ENCODE peak calls at places on chromosome 6, in six cellular contexts. M, Q, B, N, Z and S are unnamed samples.

GRCh38 chr6:111663232-111663631 is 57.6 kb upstream of the TRAF3IP2 start:
- DNase-seq in M (no peak), Q (no peak), B (no peak), N (no peak), Z (no peak), S (peak; percentile 16)

GRCh38 chr6:44016131-44016870 is 111.0 kb downstream of the MRPL14 start:
- DNase-seq in M (no peak), Q (no peak), B (no peak), N (peak; percentile 75), Z (no peak), S (no peak)

GRCh38 chr6:87277123-87277522 is 45.3 kb upstream of the SMIM8 start:
- DNase-seq in M (peak; percentile 23), Q (no peak), B (no peak), N (peak; percentile 15), Z (no peak), S (no peak)

GRCh38 chr6:105545947-105546710 is 143.2 kb upstream of the PREP start:
- DNase-seq in M (no peak), Q (no peak), B (no peak), N (peak; percentile 63), Z (no peak), S (no peak)

GRCh38 chr6:6730831-6731230 is 142.3 kb downstream of the LY86 start:
- DNase-seq in M (peak; percentile 43), Q (no peak), B (no peak), N (peak; percentile 94), Z (no peak), S (no peak)

GRCh38 chr6:55713411-55713810 is 134.4 kb upstream of the HMGCLL1 start:
- DNase-seq in M (no peak), Q (no peak), B (no peak), N (peak; percentile 85), Z (no peak), S (no peak)

GRCh38 chr6:152295346-152295745 is 341.8 kb downstream of the SYNE1 start:
- DNase-seq in M (no peak), Q (no peak), B (no peak), N (peak; percentile 99), Z (no peak), S (no peak)

GRCh38 chr6:12969933-12970332 is 253.4 kb downstream of the PHACTR1 start:
- DNase-seq in M (no peak), Q (no peak), B (no peak), N (no peak), Z (no peak), S (no peak)

GRCh38 chr6:156718647-156719394 is 58.4 kb upstream of the ARID1B start:
- DNase-seq in M (no peak), Q (no peak), B (peak; percentile 82), N (peak; percentile 55), Z (peak; percentile 69), S (peak; percentile 14)

GRCh38 chr6:96520851-96521115 is 823 bp upstream of the UFL1 start:
- DNase-seq in M (no peak), Q (no peak), B (no peak), N (no peak), Z (no peak), S (no peak)

GRCh38 chr6:44115866-44116265 is 11.4 kb downstream of the MRPL14 start:
- DNase-seq in M (peak; percentile 41), Q (no peak), B (no peak), N (peak; percentile 37), Z (no peak), S (no peak)

GRCh38 chr6:157066781-157067491 is 256.4 kb downstream of the TMEM242 start:
- DNase-seq in M (peak; percentile 38), Q (no peak), B (no peak), N (peak; percentile 29), Z (no peak), S (no peak)

GRCh38 chr6:98841589-98842488 is 7.5 kb downstream of the POU3F2 start:
- DNase-seq in M (no peak), Q (no peak), B (no peak), N (no peak), Z (no peak), S (no peak)

GRCh38 chr6:144675231-144675861 is 390.2 kb downstream of the UTRN start:
- DNase-seq in M (peak; percentile 17), Q (no peak), B (no peak), N (peak; percentile 52), Z (no peak), S (peak; percentile 69)

GRCh38 chr6:52497652-52498408 is 77.7 kb downstream of the EFHC1 start:
- DNase-seq in M (no peak), Q (no peak), B (no peak), N (peak; percentile 58), Z (no peak), S (peak; percentile 72)

GRCh38 chr6:28597217-28597835 is 71.6 kb downstream of the GPX5 start:
- DNase-seq in M (peak; percentile 48), Q (no peak), B (no peak), N (peak; percentile 68), Z (peak; percentile 83), S (no peak)

GRCh38 chr6:128179890-128180440 is 279.1 kb upstream of the THEMIS start:
- DNase-seq in M (peak; percentile 12), Q (no peak), B (no peak), N (no peak), Z (no peak), S (no peak)

GRCh38 chr6:158061709-158062461 is 80.2 kb downstream of the SYNJ2 start:
- DNase-seq in M (no peak), Q (no peak), B (no peak), N (no peak), Z (no peak), S (no peak)

GRCh38 chr6:136225496-136225895 is 24.6 kb downstream of the MTFR2 start:
- DNase-seq in M (no peak), Q (no peak), B (no peak), N (peak; percentile 31), Z (no peak), S (no peak)

GRCh38 chr6:168232989-168233874 is 86.3 kb downstream of the DACT2 start:
- DNase-seq in M (no peak), Q (no peak), B (no peak), N (no peak), Z (no peak), S (no peak)

GRCh38 chr6:81767163-81768000 is 14.9 kb upstream of the TENT5A start:
- DNase-seq in M (no peak), Q (no peak), B (no peak), N (peak; percentile 41), Z (no peak), S (peak; percentile 33)

GRCh38 chr6:53203483-53203882 is 54.8 kb upstream of the GCM1 start:
- DNase-seq in M (no peak), Q (no peak), B (no peak), N (no peak), Z (no peak), S (no peak)

GRCh38 chr6:50249493-50249892 is 199.8 kb upstream of the DEFB112 start:
- DNase-seq in M (no peak), Q (no peak), B (no peak), N (peak; percentile 66), Z (no peak), S (no peak)

GRCh38 chr6:121651420-121651819 is 216.0 kb downstream of the GJA1 start:
- DNase-seq in M (peak; percentile 96), Q (no peak), B (no peak), N (peak; percentile 59), Z (no peak), S (no peak)

GRCh38 chr6:35496036-35496850 is 636 bp downstream of the TEAD3 start:
- DNase-seq in M (no peak), Q (no peak), B (no peak), N (no peak), Z (no peak), S (peak; percentile 58)
- TF ChIP-seq POLR2A in M (no peak), Q (no peak), B (no peak), N (no peak), Z (no peak), S (peak; percentile 43)

GRCh38 chr6:29617782-29618557 is 15.0 kb downstream of the GABBR1 start:
- DNase-seq in M (no peak), Q (no peak), B (no peak), N (no peak), Z (no peak), S (no peak)
- TF ChIP-seq CTCF in M (peak; percentile 9), Q (no peak), B (no peak), N (no peak), Z (peak; percentile 63), S (no peak)

DNA sequence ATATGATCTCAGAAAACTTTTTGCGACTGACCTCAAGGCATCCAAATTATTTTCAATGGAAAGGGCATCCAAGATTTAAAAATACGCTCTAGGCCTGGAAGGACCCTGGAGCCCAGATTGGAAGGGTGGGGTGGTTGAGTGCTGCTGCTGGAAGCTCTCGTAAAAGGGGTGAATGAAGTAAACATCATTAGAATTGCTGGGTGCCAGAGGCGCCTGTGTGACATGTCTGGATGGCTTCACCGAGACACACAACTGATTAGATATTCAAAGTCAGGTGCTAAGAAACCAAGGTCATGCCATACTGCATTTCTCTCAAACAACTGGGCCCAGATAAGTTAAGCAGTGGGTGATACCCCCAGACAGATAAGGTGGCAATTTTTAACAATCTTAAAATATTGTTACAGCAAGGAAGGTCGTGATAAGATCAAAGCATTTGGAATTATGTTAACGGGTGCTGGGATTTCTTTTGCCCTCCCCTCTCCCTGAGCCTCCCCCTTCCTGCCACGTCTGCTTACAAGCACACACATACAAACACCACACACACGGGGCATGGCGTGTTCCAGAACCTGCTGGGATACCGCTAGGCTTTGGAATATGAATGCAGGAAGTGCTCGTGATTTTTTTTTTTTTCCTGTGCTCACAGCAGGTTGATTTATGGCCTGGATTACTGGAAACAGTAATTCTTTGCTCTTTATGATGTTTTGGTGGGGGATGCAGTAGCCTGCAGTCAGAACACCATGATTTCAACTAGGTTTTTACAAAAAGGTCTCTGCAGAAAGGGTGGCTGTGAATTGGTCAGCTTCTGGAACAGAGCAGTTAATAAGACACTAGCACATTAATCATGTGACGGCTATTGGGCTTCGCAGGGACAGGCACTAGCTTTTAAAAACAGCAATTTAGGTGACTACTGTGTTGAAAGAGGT is 551.2 kb downstream of the QKI start:
- DNase-seq in M (peak; percentile 77), Q (no peak), B (no peak), N (no peak), Z (no peak), S (no peak)
- TF ChIP-seq POLR2A in M (no peak), Q (no peak), B (no peak), N (no peak), Z (no peak), S (no peak)

GRCh38 chr6:169811072-169811471 is 59.6 kb downstream of the ERMARD start:
- DNase-seq in M (no peak), Q (no peak), B (peak; percentile 0), N (no peak), Z (no peak), S (no peak)

GRCh38 chr6:169811521-169812256 is 60.3 kb downstream of the ERMARD start:
- DNase-seq in M (no peak), Q (no peak), B (no peak), N (no peak), Z (no peak), S (no peak)

GRCh38 chr6:169810066-169810989 is 58.9 kb downstream of the ERMARD start:
- DNase-seq in M (no peak), Q (no peak), B (peak; percentile 14), N (no peak), Z (peak; percentile 23), S (peak; percentile 51)

GRCh38 chr6:169813969-169814368 is 62.5 kb downstream of the ERMARD start:
- DNase-seq in M (no peak), Q (no peak), B (no peak), N (no peak), Z (no peak), S (no peak)

DNA sequence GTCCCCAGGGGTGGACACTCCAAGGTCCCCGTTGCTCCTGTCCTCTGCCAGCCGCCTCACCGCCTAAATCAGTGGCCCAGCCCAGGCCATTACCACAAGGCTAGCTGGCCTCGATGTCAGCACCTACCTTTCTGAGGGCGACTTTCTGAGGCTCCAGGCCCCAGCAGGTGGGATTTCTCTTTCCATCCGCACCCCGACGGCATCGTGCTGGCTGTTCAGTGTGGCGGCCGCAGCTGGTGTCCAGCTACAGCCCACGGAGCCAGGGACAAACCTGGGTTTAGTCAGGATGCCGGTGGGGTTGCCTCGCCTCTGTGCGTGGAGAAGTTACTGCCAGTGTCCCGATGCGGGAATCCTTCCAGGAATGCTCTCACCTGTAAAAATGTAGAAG is 60.8 kb downstream of the ERMARD start:
- DNase-seq in M (no peak), Q (no peak), B (no peak), N (no peak), Z (no peak), S (no peak)
- TF ChIP-seq CTCF in M (no peak), Q (no peak), B (no peak), N (no peak), Z (no peak), S (no peak)